ENCODE peak calls at places on chromosomes 2 and 18, in seven cellular contexts. One of them, this sample, is unnamed.

GRCh38 chr2:240466579-240467148 is 31.2 kb downstream of the GPC1 start:
- DNase-seq in NCI-H1048: no peak
- DNase-seq in H54: no peak
- DNase-seq in NCI-H1694: no peak
- DNase-seq in substantia nigra: no peak
- DNase-seq in GF-D8: no peak
- DNase-seq in NCI-H446 treated with DMSO at 0.1 percent for 48 hours: no peak
- DNase-seq in this sample: no peak

GRCh38 chr2:215059724-215060123 is 78.7 kb downstream of the ABCA12 start:
- DNase-seq in NCI-H1048: no peak
- DNase-seq in H54: no peak
- DNase-seq in NCI-H1694: peak
- DNase-seq in substantia nigra: no peak
- DNase-seq in GF-D8: no peak
- DNase-seq in NCI-H446 treated with DMSO at 0.1 percent for 48 hours: peak
- DNase-seq in this sample: no peak

GRCh38 chr18:23158884-23159820 is 23.9 kb downstream of the CABLES1 start:
- DNase-seq in NCI-H1048: peak
- DNase-seq in H54: no peak
- DNase-seq in NCI-H1694: no peak
- DNase-seq in substantia nigra: no peak
- DNase-seq in GF-D8: no peak
- DNase-seq in NCI-H446 treated with DMSO at 0.1 percent for 48 hours: no peak
- DNase-seq in this sample: no peak

GRCh38 chr2:197059498-197059897 is 133.0 kb upstream of the PGAP1 start:
- DNase-seq in NCI-H1048: no peak
- DNase-seq in H54: no peak
- DNase-seq in NCI-H1694: peak
- DNase-seq in substantia nigra: no peak
- DNase-seq in GF-D8: no peak
- DNase-seq in NCI-H446 treated with DMSO at 0.1 percent for 48 hours: peak
- DNase-seq in this sample: no peak

GRCh38 chr2:132400169-132400900 is 16.3 kb upstream of the GPR39 start:
- DNase-seq in NCI-H1048: no peak
- DNase-seq in H54: no peak
- DNase-seq in NCI-H1694: no peak
- DNase-seq in substantia nigra: no peak
- DNase-seq in GF-D8: peak
- DNase-seq in NCI-H446 treated with DMSO at 0.1 percent for 48 hours: no peak
- DNase-seq in this sample: no peak

GRCh38 chr2:70613510-70613909 is 59.9 kb upstream of the TGFA start:
- DNase-seq in NCI-H1048: no peak
- DNase-seq in H54: no peak
- DNase-seq in NCI-H1694: no peak
- DNase-seq in substantia nigra: no peak
- DNase-seq in GF-D8: no peak
- DNase-seq in NCI-H446 treated with DMSO at 0.1 percent for 48 hours: no peak
- DNase-seq in this sample: no peak

GRCh38 chr2:21019000-21019677 is 24.7 kb downstream of the APOB start:
- DNase-seq in NCI-H1048: no peak
- DNase-seq in H54: no peak
- DNase-seq in NCI-H1694: no peak
- DNase-seq in substantia nigra: no peak
- DNase-seq in GF-D8: no peak
- DNase-seq in NCI-H446 treated with DMSO at 0.1 percent for 48 hours: no peak
- DNase-seq in this sample: no peak

GRCh38 chr2:239500915-239501630 is 100.3 kb upstream of the HDAC4 start:
- DNase-seq in NCI-H1048: no peak
- DNase-seq in H54: no peak
- DNase-seq in NCI-H1694: no peak
- DNase-seq in substantia nigra: peak
- DNase-seq in GF-D8: peak
- DNase-seq in NCI-H446 treated with DMSO at 0.1 percent for 48 hours: no peak
- DNase-seq in this sample: no peak

GRCh38 chr2:168192839-168193616 is 54.4 kb downstream of the STK39 start:
- DNase-seq in NCI-H1048: no peak
- DNase-seq in H54: peak
- DNase-seq in NCI-H1694: no peak
- DNase-seq in substantia nigra: no peak
- DNase-seq in GF-D8: no peak
- DNase-seq in NCI-H446 treated with DMSO at 0.1 percent for 48 hours: no peak
- DNase-seq in this sample: no peak

GRCh38 chr2:25372405-25373268 is 30.9 kb upstream of the DNMT3A start:
- DNase-seq in NCI-H1048: no peak
- DNase-seq in H54: no peak
- DNase-seq in NCI-H1694: no peak
- DNase-seq in substantia nigra: peak
- DNase-seq in GF-D8: no peak
- DNase-seq in NCI-H446 treated with DMSO at 0.1 percent for 48 hours: no peak
- DNase-seq in this sample: no peak

GRCh38 chr2:159457589-159457988 is 158.8 kb downstream of the BAZ2B start:
- DNase-seq in NCI-H1048: no peak
- DNase-seq in H54: no peak
- DNase-seq in NCI-H1694: no peak
- DNase-seq in substantia nigra: no peak
- DNase-seq in GF-D8: no peak
- DNase-seq in NCI-H446 treated with DMSO at 0.1 percent for 48 hours: no peak
- DNase-seq in this sample: no peak

GRCh38 chr2:67974564-67975430 is 88.0 kb downstream of the C1D start:
- DNase-seq in NCI-H1048: no peak
- DNase-seq in H54: no peak
- DNase-seq in NCI-H1694: no peak
- DNase-seq in substantia nigra: peak
- DNase-seq in GF-D8: peak
- DNase-seq in NCI-H446 treated with DMSO at 0.1 percent for 48 hours: peak
- DNase-seq in this sample: no peak

GRCh38 chr2:237434916-237435315 is 21.0 kb upstream of the COL6A3 start:
- DNase-seq in NCI-H1048: no peak
- DNase-seq in H54: no peak
- DNase-seq in NCI-H1694: no peak
- DNase-seq in substantia nigra: no peak
- DNase-seq in GF-D8: peak
- DNase-seq in NCI-H446 treated with DMSO at 0.1 percent for 48 hours: no peak
- DNase-seq in this sample: no peak

GRCh38 chr2:142876423-142876822 is 1.0 kb upstream of the KYNU start:
- DNase-seq in NCI-H1048: no peak
- DNase-seq in H54: no peak
- DNase-seq in NCI-H1694: no peak
- DNase-seq in substantia nigra: no peak
- DNase-seq in GF-D8: no peak
- DNase-seq in NCI-H446 treated with DMSO at 0.1 percent for 48 hours: no peak
- DNase-seq in this sample: no peak

GRCh38 chr2:37635359-37636208 is 35.9 kb downstream of the CDC42EP3 start:
- DNase-seq in NCI-H1048: no peak
- DNase-seq in H54: no peak
- DNase-seq in NCI-H1694: no peak
- DNase-seq in substantia nigra: peak
- DNase-seq in GF-D8: peak
- DNase-seq in NCI-H446 treated with DMSO at 0.1 percent for 48 hours: no peak
- DNase-seq in this sample: no peak

GRCh38 chr2:178845565-178846457 is 38.6 kb upstream of the TTN start:
- DNase-seq in NCI-H1048: no peak
- DNase-seq in H54: no peak
- DNase-seq in NCI-H1694: no peak
- DNase-seq in substantia nigra: no peak
- DNase-seq in GF-D8: no peak
- DNase-seq in NCI-H446 treated with DMSO at 0.1 percent for 48 hours: no peak
- DNase-seq in this sample: no peak

GRCh38 chr18:76306685-76307292 is 188.3 kb downstream of the ZNF516 start:
- DNase-seq in NCI-H1048: no peak
- DNase-seq in H54: no peak
- DNase-seq in NCI-H1694: no peak
- DNase-seq in substantia nigra: no peak
- DNase-seq in GF-D8: no peak
- DNase-seq in NCI-H446 treated with DMSO at 0.1 percent for 48 hours: no peak
- DNase-seq in this sample: no peak

GRCh38 chr2:170310876-170311502 is 133.0 kb downstream of the MYO3B start:
- DNase-seq in NCI-H1048: no peak
- DNase-seq in H54: no peak
- DNase-seq in NCI-H1694: no peak
- DNase-seq in substantia nigra: no peak
- DNase-seq in GF-D8: no peak
- DNase-seq in NCI-H446 treated with DMSO at 0.1 percent for 48 hours: no peak
- DNase-seq in this sample: no peak

GRCh38 chr2:108594982-108595464 is 60.8 kb downstream of the LIMS1 start:
- DNase-seq in NCI-H1048: no peak
- DNase-seq in H54: no peak
- DNase-seq in NCI-H1694: no peak
- DNase-seq in substantia nigra: no peak
- DNase-seq in GF-D8: peak
- DNase-seq in NCI-H446 treated with DMSO at 0.1 percent for 48 hours: no peak
- DNase-seq in this sample: no peak

GRCh38 chr2:171447675-171448074 is 13.6 kb downstream of the DCAF17 start:
- DNase-seq in NCI-H1048: no peak
- DNase-seq in H54: no peak
- DNase-seq in NCI-H1694: no peak
- DNase-seq in substantia nigra: no peak
- DNase-seq in GF-D8: no peak
- DNase-seq in NCI-H446 treated with DMSO at 0.1 percent for 48 hours: no peak
- DNase-seq in this sample: no peak

GRCh38 chr2:195280024-195280423 is 377.0 kb upstream of the SLC39A10 start:
- DNase-seq in NCI-H1048: peak
- DNase-seq in H54: no peak
- DNase-seq in NCI-H1694: peak
- DNase-seq in substantia nigra: no peak
- DNase-seq in GF-D8: no peak
- DNase-seq in NCI-H446 treated with DMSO at 0.1 percent for 48 hours: peak
- DNase-seq in this sample: no peak

GRCh38 chr2:116211719-116212118 is 1602.8 kb upstream of the DDX18 start:
- DNase-seq in NCI-H1048: no peak
- DNase-seq in H54: no peak
- DNase-seq in NCI-H1694: no peak
- DNase-seq in substantia nigra: no peak
- DNase-seq in GF-D8: no peak
- DNase-seq in NCI-H446 treated with DMSO at 0.1 percent for 48 hours: no peak
- DNase-seq in this sample: no peak

GRCh38 chr2:171855401-171855800 is 38.6 kb downstream of the SLC25A12 start:
- DNase-seq in NCI-H1048: no peak
- DNase-seq in H54: no peak
- DNase-seq in NCI-H1694: no peak
- DNase-seq in substantia nigra: no peak
- DNase-seq in GF-D8: no peak
- DNase-seq in NCI-H446 treated with DMSO at 0.1 percent for 48 hours: no peak
- DNase-seq in this sample: no peak

This sample was measured in cerebellar nuclear complex.